ENCODE peak calls at places on chromosomes 2 and 18, in six cellular contexts. F is kidney epithelial cell; A is Ammon's horn; E is CD8-positive, alpha-beta memory T cell; D is tibial artery; U is naive B cell. B is an unnamed sample.

GRCh38 chr2:20855456-20855855 is 32.6 kb upstream of the LDAH start:
- DNase-seq in F (no peak), A (no peak), E (no peak), D (no peak), U (no peak), B (no peak)

GRCh38 chr2:33395660-33396249 is 80.7 kb upstream of the RASGRP3 start:
- DNase-seq in F (no peak), A (no peak), E (peak; percentile 13), D (peak; percentile 72), U (peak; percentile 36), B (no peak)

GRCh38 chr2:224608104-224608503 is 22.9 kb upstream of the CUL3 start:
- DNase-seq in F (no peak), A (no peak), E (no peak), D (no peak), U (no peak), B (no peak)

GRCh38 chr2:43032894-43033270 is 193.5 kb downstream of the ZFP36L2 start:
- DNase-seq in F (no peak), A (no peak), E (no peak), D (peak; percentile 59), U (no peak), B (no peak)

GRCh38 chr18:74963820-74964446 is 245.0 kb downstream of the PTGR3 start:
- DNase-seq in F (no peak), A (peak; percentile 62), E (no peak), D (no peak), U (no peak), B (no peak)

GRCh38 chr2:201781583-201782051 is 884 bp upstream of the ALS2 start:
- DNase-seq in F (no peak), A (peak; percentile 33), E (no peak), D (peak; percentile 69), U (peak; percentile 6), B (peak; percentile 0)

GRCh38 chr2:198127627-198128026 is 323.2 kb downstream of the PLCL1 start:
- DNase-seq in F (peak; percentile 31), A (peak; percentile 69), E (peak; percentile 7), D (no peak), U (no peak), B (no peak)

GRCh38 chr18:49368876-49369440 is 91.5 kb downstream of the DYM start:
- DNase-seq in F (no peak), A (peak; percentile 47), E (no peak), D (no peak), U (no peak), B (no peak)

GRCh38 chr2:221573430-221574230 is 1.5 kb upstream of the EPHA4 start:
- DNase-seq in F (no peak), A (peak; percentile 87), E (peak; percentile 76), D (peak; percentile 91), U (peak; percentile 78), B (peak; percentile 75)

GRCh38 chr2:56333812-56334485 is 150.2 kb downstream of the CCDC85A start:
- DNase-seq in F (no peak), A (no peak), E (no peak), D (no peak), U (no peak), B (no peak)

GRCh38 chr2:8546319-8547283 is 135.3 kb upstream of the ID2 start:
- DNase-seq in F (no peak), A (no peak), E (no peak), D (peak; percentile 59), U (no peak), B (no peak)

B was measured in effector memory CD4-positive, alpha-beta T cell.